ENCODE peak calls at places on chromosomes 12 and 14, in seven cellular contexts. J is neuronal stem cell, D is IMR-90, Q is mesendoderm, T is H9, N is H1, P is trophoblast cell. B is an unnamed sample.

GRCh38 chr12:6563448-6564050 is 4.5 kb downstream of the NOP2 start:
- DNase-seq in J (peak; percentile 56), D (peak; percentile 40), Q (peak; percentile 73), T (peak; percentile 77), N (peak; percentile 89), P (peak; percentile 74), B (peak; percentile 71)

GRCh38 chr12:41407240-41407799 is 219.2 kb downstream of the PDZRN4 start:
- DNase-seq in J (peak; percentile 26), D (no peak), Q (peak; percentile 19), T (no peak), N (no peak), P (no peak), B (no peak)

GRCh38 chr14:22333408-22334274 is 255.4 kb downstream of the DAD1 start:
- DNase-seq in J (no peak), D (peak; percentile 68), Q (peak; percentile 88), T (no peak), N (no peak), P (peak; percentile 67), B (peak; percentile 91)

GRCh38 chr14:67556671-67557070 is 23.6 kb downstream of the PLEKHH1 start:
- DNase-seq in J (no peak), D (no peak), Q (no peak), T (no peak), N (no peak), P (no peak), B (no peak)

GRCh38 chr12:54479421-54479820 is 6.0 kb upstream of the GTSF1 start:
- DNase-seq in J (no peak), D (peak; percentile 69), Q (no peak), T (no peak), N (no peak), P (peak; percentile 70), B (no peak)

GRCh38 chr14:57189070-57189469 is 79.6 kb downstream of the EXOC5 start:
- DNase-seq in J (no peak), D (peak; percentile 11), Q (peak; percentile 14), T (no peak), N (no peak), P (peak; percentile 9), B (no peak)

GRCh38 chr14:31660191-31660590 is 99.0 kb downstream of the NUBPL start:
- DNase-seq in J (no peak), D (no peak), Q (no peak), T (no peak), N (no peak), P (no peak), B (no peak)

GRCh38 chr14:65302571-65303184 is 109.9 kb upstream of the FUT8 start:
- DNase-seq in J (no peak), D (no peak), Q (no peak), T (no peak), N (no peak), P (no peak), B (no peak)

GRCh38 chr14:105005329-105005928 is 15.5 kb downstream of the CDCA4 start:
- DNase-seq in J (no peak), D (no peak), Q (no peak), T (no peak), N (no peak), P (no peak), B (no peak)

GRCh38 chr12:124098101-124098757 is 125.2 kb downstream of the ZNF664 start:
- DNase-seq in J (no peak), D (no peak), Q (no peak), T (no peak), N (no peak), P (no peak), B (no peak)

GRCh38 chr12:104604070-104604994 is 147.6 kb downstream of the CHST11 start:
- DNase-seq in J (no peak), D (peak; percentile 96), Q (peak; percentile 89), T (peak; percentile 86), N (no peak), P (peak; percentile 76), B (peak; percentile 99)

GRCh38 chr12:50188280-50188781 is 21.2 kb upstream of the CERS5 start:
- DNase-seq in J (no peak), D (peak; percentile 67), Q (no peak), T (no peak), N (no peak), P (peak; percentile 63), B (peak; percentile 45)

GRCh38 chr12:62720661-62721330 is 214.2 kb downstream of the PPM1H start:
- DNase-seq in J (no peak), D (peak; percentile 83), Q (no peak), T (no peak), N (no peak), P (no peak), B (peak; percentile 37)

GRCh38 chr12:67356400-67356799 is 87.2 kb downstream of the CAND1 start:
- DNase-seq in J (no peak), D (no peak), Q (no peak), T (no peak), N (no peak), P (no peak), B (no peak)

GRCh38 chr12:67354966-67355365 is 85.8 kb downstream of the CAND1 start:
- DNase-seq in J (no peak), D (peak; percentile 8), Q (peak; percentile 55), T (no peak), N (no peak), P (no peak), B (no peak)

GRCh38 chr12:67354322-67354721 is 85.2 kb downstream of the CAND1 start:
- DNase-seq in J (no peak), D (peak; percentile 15), Q (no peak), T (no peak), N (no peak), P (no peak), B (no peak)

GRCh38 chr12:67355428-67356385 is 86.5 kb downstream of the CAND1 start:
- DNase-seq in J (peak; percentile 51), D (peak; percentile 69), Q (peak; percentile 68), T (no peak), N (no peak), P (peak; percentile 82), B (peak; percentile 71)

GRCh38 chr12:67352682-67353081 is 83.5 kb downstream of the CAND1 start:
- DNase-seq in J (no peak), D (peak; percentile 10), Q (no peak), T (no peak), N (no peak), P (no peak), B (no peak)
- H2AK5ac ChIP-seq in J (no peak overlapping the region), D (no peak overlapping the region), Q (no peak overlapping the region), T (no peak overlapping the region), N (no peak overlapping the region), P (no peak overlapping the region), B (no peak overlapping the region)

GRCh38 chr12:65466906-65467305 is 188.4 kb downstream of the MSRB3 start:
- DNase-seq in J (no peak), D (no peak), Q (no peak), T (no peak), N (no peak), P (no peak), B (no peak)
- H2AK5ac ChIP-seq in J (no peak overlapping the region), D (no peak overlapping the region), Q (no peak overlapping the region), T (no peak overlapping the region), N (no peak overlapping the region), P (no peak overlapping the region), B (no peak overlapping the region)

GRCh38 chr12:24778486-24779304 is 170.2 kb downstream of the BCAT1 start:
- DNase-seq in J (peak; percentile 45), D (peak; percentile 75), Q (peak; percentile 65), T (no peak), N (no peak), P (peak; percentile 71), B (peak; percentile 71)
- H2AK5ac ChIP-seq in J (no peak overlapping the region), D (no peak overlapping the region), Q (no peak overlapping the region), T (no peak overlapping the region), N (no peak overlapping the region), P (no peak overlapping the region), B (no peak overlapping the region)

GRCh38 chr12:68794653-68795253 is 13.2 kb upstream of the MDM2 start:
- DNase-seq in J (no peak), D (peak; percentile 86), Q (no peak), T (no peak), N (no peak), P (peak; percentile 66), B (peak; percentile 44)
- H2AK5ac ChIP-seq in J (no peak overlapping the region), D (no peak overlapping the region), Q (no peak overlapping the region), T (no peak overlapping the region), N (no peak overlapping the region), P (no peak overlapping the region), B (no peak overlapping the region)

B was measured in mesenchymal stem cell.